ENCODE peak calls at places on chromosomes 11 and 22, in nine cellular contexts. F, L, Y, O, J, H, X, A and W are unnamed samples.

GRCh38 chr11:34184505-34185015 is 79.1 kb downstream of the NAT10 start:
- DNase-seq in F (no peak), L (no peak), Y (no peak), O (no peak), J (no peak), H (no peak), X (no peak), A (no peak), W (no peak)

GRCh38 chr22:44247923-44248892 is 64.5 kb downstream of the SHISAL1 start:
- DNase-seq in F (no peak), L (no peak), Y (no peak), O (no peak), J (peak), H (no peak), X (no peak), A (no peak), W (no peak)

GRCh38 chr22:42814215-42814614 is 42.9 kb downstream of the ARFGAP3 start:
- DNase-seq in F (no peak), L (no peak), Y (no peak), O (no peak), J (no peak), H (no peak), X (no peak), A (no peak), W (no peak)

GRCh38 chr11:122399375-122399774 is 256.1 kb upstream of the UBASH3B start:
- DNase-seq in F (no peak), L (no peak), Y (no peak), O (no peak), J (no peak), H (no peak), X (no peak), A (no peak), W (peak)

GRCh38 chr11:8709002-8709672 is 26.5 kb downstream of the RPL27A start:
- DNase-seq in F (peak), L (peak), Y (peak), O (no peak), J (no peak), H (no peak), X (peak), A (no peak), W (no peak)

GRCh38 chr11:76158394-76159302 is 47.7 kb downstream of the WNT11 start:
- DNase-seq in F (no peak), L (no peak), Y (no peak), O (no peak), J (no peak), H (no peak), X (no peak), A (no peak), W (no peak)

GRCh38 chr22:21455334-21456089 is 11.7 kb upstream of the TMEM191C start:
- DNase-seq in F (no peak), L (no peak), Y (no peak), O (peak), J (no peak), H (no peak), X (peak), A (no peak), W (no peak)

GRCh38 chr11:111777094-111778046 is 11.2 kb upstream of the PPP2R1B start:
- DNase-seq in F (peak), L (no peak), Y (peak), O (no peak), J (no peak), H (peak), X (no peak), A (no peak), W (peak)

GRCh38 chr22:30830907-30831306 is 136.2 kb downstream of the OSBP2 start:
- DNase-seq in F (peak), L (peak), Y (peak), O (no peak), J (no peak), H (peak), X (no peak), A (no peak), W (no peak)

GRCh38 chr11:64855596-64856304 is 11.3 kb upstream of the CDC42BPG start:
- DNase-seq in F (no peak), L (no peak), Y (no peak), O (no peak), J (no peak), H (no peak), X (no peak), A (no peak), W (no peak)

GRCh38 chr22:38403806-38404205 is 51.2 kb downstream of the KCNJ4 start:
- DNase-seq in F (no peak), L (no peak), Y (no peak), O (no peak), J (no peak), H (no peak), X (no peak), A (no peak), W (no peak)

GRCh38 chr22:38397189-38398097 is 57.6 kb downstream of the KCNJ4 start:
- DNase-seq in F (no peak), L (peak), Y (no peak), O (no peak), J (no peak), H (no peak), X (peak), A (peak), W (peak)

GRCh38 chr22:38401336-38402084 is 53.5 kb downstream of the KCNJ4 start:
- DNase-seq in F (no peak), L (no peak), Y (no peak), O (no peak), J (no peak), H (no peak), X (no peak), A (no peak), W (no peak)

GRCh38 chr22:38402204-38402603 is 52.8 kb downstream of the KCNJ4 start:
- DNase-seq in F (no peak), L (no peak), Y (no peak), O (no peak), J (no peak), H (no peak), X (no peak), A (no peak), W (no peak)

DNA sequence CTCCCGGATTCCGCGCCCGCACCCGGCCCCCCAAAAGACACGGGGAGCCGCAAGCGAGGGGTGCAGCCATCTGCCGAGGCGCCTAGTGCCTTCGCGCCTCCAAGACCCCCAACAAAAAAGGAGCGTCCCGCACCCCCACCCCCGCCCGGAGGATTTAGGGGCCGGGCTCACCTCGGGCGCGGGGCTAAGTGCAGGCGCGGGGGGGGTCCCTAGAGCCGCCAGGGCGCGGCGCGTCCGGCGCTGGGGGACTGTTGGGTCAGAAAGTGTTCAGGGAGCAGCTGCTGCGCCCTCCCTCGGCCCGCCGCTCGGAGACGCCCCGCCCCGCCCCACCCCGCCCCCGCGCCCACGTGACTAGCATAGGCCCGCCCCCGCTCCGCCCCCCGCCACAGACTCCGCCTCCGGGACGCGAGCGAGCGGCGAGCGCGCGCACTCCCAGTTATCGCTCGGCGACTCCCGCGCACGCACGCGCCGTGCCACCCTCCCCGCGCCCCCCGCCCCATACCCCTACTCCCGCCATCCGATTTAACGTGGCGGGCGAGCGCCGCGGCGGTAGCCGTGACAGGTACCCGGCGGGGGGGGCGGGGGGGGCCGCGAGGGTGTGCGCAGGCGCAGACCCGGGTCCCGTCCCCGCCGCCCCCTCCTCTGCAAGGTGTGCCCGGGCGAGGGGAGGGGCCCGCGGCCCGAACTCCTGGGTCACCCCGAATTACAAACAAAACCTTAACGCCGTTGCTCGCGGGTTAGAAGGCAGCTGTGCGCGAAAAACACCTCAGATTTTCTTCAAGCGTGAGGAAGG is 56.2 kb downstream of the KCNJ4 start:
- DNase-seq in F (no peak), L (peak), Y (no peak), O (peak), J (peak), H (peak), X (peak), A (peak), W (peak)
- TF ChIP-seq CTCF in F (no peak), L (no peak), Y (no peak), O (no peak), J (no peak), H (no peak), X (no peak), A (no peak), W (no peak)

DNA sequence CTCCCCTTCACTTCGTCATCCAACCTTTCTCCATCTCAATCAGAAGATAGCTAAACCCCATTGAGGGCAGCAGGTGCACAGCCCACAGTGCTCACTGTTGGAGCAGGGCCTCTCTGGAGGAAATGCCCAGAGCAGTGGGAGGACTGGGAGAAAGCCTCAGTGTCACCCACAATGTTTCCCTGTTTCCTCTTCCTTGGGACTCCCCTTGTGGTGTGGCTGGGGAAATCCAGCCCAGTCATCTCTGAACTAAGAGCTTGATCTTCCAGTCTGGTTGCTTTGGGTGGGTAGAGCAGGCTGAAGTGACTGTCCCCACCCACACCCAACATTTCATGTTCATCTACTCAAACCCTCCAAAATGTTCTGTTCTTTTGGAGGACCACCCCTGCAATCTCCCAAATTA is 29.8 kb upstream of the EED start:
- DNase-seq in F (no peak), L (no peak), Y (no peak), O (no peak), J (no peak), H (no peak), X (no peak), A (no peak), W (peak)
- TF ChIP-seq CTCF in F (no peak), L (no peak), Y (no peak), O (no peak), J (no peak), H (peak), X (no peak), A (no peak), W (no peak)

DNA sequence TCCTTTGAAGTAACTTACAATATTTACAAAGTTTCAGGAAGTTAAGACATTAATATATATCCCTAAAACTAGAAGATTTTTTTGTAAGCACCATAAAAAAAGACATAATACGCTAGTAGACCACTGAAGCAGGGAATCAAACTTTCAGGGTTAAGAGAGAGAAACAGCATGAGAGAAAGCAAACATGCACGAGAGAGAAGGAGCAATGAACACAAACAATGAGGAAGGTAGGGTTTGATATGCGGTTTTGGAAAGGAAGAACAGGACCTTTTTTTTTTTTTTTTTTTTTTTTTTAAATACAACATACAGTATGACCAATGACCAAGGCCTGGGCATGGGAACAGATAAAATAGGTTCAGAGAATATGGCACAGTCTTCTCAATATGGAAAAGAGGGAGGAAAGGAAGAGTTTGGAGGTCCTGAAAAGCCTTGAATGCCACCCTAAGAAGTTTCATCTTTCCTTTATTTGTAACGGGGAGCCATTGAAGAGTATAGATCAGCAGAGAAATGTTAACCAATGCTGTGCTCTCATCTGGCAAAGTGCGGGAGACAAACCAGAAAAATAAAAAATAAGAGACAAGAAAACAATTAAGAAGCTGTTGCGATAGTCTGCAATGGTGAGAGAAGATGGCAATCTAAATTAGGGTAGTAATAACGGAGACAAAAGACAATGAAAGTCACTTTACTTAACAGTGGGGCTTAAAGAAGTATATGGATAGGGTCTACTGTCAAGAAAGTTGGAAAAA is 101.0 kb downstream of the USP35 start:
- DNase-seq in F (no peak), L (no peak), Y (no peak), O (no peak), J (no peak), H (no peak), X (no peak), A (no peak), W (no peak)
- TF ChIP-seq CTCF in F (no peak), L (no peak), Y (no peak), O (no peak), J (no peak), H (no peak), X (no peak), A (no peak), W (no peak)

DNA sequence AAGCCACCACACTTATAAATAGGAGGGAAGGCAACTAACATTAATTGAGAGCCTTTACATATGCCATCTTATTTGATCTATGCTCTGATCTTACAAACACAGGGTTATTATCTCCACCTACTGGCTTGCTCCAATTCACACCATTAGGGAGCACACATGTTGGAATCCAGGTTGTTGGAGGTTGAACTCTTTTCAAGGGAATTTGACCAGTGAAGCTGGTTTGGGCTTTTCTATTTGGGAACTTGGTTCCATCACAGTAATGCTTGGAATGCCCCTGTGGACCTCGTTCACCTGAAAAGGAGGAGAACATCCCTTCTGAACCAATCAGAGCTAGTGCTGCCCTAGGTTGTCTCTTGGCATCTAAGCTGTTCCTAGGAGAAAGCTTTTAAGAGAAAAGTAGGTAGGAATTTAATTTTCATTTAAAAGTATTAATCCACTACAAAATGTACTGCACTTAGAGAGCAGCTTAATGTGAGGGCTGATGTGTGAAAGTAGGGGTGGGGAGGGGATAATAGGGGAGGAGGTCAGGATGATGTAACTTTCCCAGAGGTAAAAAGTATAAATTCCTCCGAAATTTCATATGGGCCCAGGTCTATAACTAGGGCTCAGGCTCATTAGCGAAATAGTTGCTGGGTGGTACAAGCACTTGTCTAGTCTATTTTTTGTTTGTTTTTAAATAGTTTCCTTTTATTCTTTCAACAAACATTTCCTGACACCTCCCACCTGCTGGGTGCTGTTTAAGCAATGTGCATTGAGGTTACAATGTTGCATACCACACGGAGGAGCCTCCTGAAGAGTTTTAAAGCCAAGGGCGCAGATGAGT is 7.6 kb upstream of the MICAL2 start:
- DNase-seq in F (no peak), L (no peak), Y (no peak), O (no peak), J (no peak), H (no peak), X (no peak), A (no peak), W (no peak)
- TF ChIP-seq CTCF in F (no peak), L (no peak), Y (no peak), O (no peak), J (no peak), H (peak), X (no peak), A (no peak), W (no peak)

DNA sequence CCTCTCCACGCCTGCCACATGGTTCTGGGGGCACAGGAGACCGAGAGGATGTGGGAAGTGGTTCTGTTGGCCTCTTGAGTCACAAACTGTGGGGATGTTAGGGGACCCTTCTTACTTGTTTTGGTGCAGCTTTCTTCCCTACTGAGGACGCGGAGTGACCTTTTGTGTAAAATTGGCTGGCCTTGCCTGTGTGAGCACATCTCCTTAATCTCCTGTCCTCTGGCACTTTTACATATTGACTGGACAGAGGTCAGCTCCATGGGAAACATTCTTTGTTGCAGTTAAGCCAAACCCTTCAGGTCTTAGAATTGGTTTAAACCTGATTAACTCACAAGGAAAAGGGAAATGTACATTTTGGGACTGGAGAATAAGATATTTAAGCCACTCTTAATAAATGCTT is 51.2 kb upstream of the TENM4 start:
- DNase-seq in F (no peak), L (no peak), Y (no peak), O (no peak), J (no peak), H (no peak), X (no peak), A (no peak), W (no peak)
- TF ChIP-seq CTCF in F (no peak), L (no peak), Y (no peak), O (no peak), J (no peak), H (no peak), X (no peak), A (no peak), W (no peak)

GRCh38 chr11:107688322-107688918 is 23.4 kb downstream of the SLN start:
- DNase-seq in F (no peak), L (no peak), Y (no peak), O (no peak), J (no peak), H (no peak), X (no peak), A (no peak), W (no peak)

GRCh38 chr11:107683807-107684206 is 28.0 kb downstream of the SLN start:
- DNase-seq in F (no peak), L (no peak), Y (no peak), O (no peak), J (no peak), H (no peak), X (peak), A (no peak), W (no peak)

GRCh38 chr11:107695446-107695845 is 16.4 kb downstream of the SLN start:
- DNase-seq in F (no peak), L (no peak), Y (no peak), O (no peak), J (no peak), H (no peak), X (no peak), A (no peak), W (no peak)

GRCh38 chr11:107691003-107691402 is 20.9 kb downstream of the SLN start:
- DNase-seq in F (no peak), L (no peak), Y (no peak), O (no peak), J (no peak), H (peak), X (no peak), A (no peak), W (no peak)

GRCh38 chr11:107689317-107690202 is 22.3 kb downstream of the SLN start:
- DNase-seq in F (peak), L (peak), Y (no peak), O (peak), J (peak), H (peak), X (peak), A (peak), W (peak)
- TF ChIP-seq CTCF in F (peak), L (peak), Y (peak), O (peak), J (peak), H (peak), X (peak), A (peak), W (peak)

DNA sequence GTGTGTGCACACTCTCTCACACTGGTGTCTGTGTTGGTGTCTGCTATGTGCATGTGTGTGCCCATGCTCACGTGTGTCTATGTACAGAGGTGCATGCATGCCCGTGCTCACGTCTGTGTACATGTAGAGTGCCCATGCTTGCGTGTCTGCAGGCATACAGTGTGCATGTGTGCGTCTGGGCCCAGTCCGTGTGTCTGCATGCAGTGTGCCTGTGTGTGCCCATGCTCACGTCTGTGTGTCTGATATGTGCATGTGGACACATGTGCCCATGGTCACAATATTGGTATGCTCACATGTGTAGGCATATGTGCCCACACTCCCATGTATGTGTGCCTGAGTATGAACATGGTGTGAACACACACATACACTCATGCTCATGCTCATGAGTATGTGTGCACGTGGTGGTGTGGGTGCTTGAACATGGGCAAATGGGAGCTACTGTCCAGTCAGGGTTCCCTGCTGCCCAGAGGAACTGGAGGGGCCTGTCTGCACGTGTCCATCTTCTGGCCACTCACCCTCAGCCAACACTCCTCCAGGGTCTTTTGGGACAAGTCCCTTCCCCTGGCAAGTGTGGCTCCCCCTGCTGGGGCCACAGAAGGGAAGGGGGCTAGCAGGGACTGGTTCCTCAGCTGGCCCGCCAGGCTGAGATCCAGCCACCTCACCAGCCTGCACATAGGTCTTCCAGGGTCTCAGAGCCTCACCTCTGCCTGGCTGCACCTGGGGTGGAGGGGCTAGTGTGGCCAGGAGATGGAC is 7.3 kb upstream of the TBX1 start:
- DNase-seq in F (no peak), L (no peak), Y (no peak), O (no peak), J (no peak), H (no peak), X (peak), A (no peak), W (no peak)
- TF ChIP-seq CTCF in F (peak), L (no peak), Y (no peak), O (no peak), J (no peak), H (peak), X (no peak), A (peak), W (no peak)